ENCODE peak calls at places on chromosomes 4 and X, in six cellular contexts. K is endodermal cell; V is COR-L47; N is kidney; D is SK-MEL-5; Y is activated CD4-positive, alpha-beta T cell treated with anti-CD3 and anti-CD28 coated beads, Interleukin-2, amount 50 U/mL, for 1 hour. E is an unnamed sample.

GRCh38 chrX:72031118-72031517 is 100.6 kb downstream of the RTL5 start:
- DNase-seq in V (no peak), K (no peak), Y (no peak), D (no peak), N (no peak), E (no peak)

GRCh38 chr4:114539985-114540384 is 58.6 kb upstream of the UGT8 start:
- DNase-seq in Y (no peak), K (no peak), D (no peak), V (no peak), N (no peak), E (no peak)

GRCh38 chrX:35682481-35682880 is 115.7 kb upstream of the MAGEB16 start:
- DNase-seq in D (no peak), Y (no peak), N (no peak), V (no peak), K (no peak), E (no peak)

GRCh38 chrX:45485682-45486081 is 285.0 kb upstream of the DIPK2B start:
- DNase-seq in K (no peak), Y (no peak), D (no peak), V (no peak), N (no peak), E (no peak)

GRCh38 chr4:123659759-123660158 is 263.2 kb downstream of the SPRY1 start:
- DNase-seq in V (peak), N (no peak), K (no peak), Y (no peak), D (peak), E (no peak)

GRCh38 chr4:5676763-5677162 is 31.6 kb downstream of the EVC2 start:
- DNase-seq in K (no peak), N (no peak), D (no peak), Y (no peak), V (no peak), E (no peak)

GRCh38 chr4:128371004-128371777 is 83.6 kb upstream of the PGRMC2 start:
- DNase-seq in Y (no peak), D (no peak), N (no peak), V (no peak), K (no peak), E (no peak)

GRCh38 chrX:46577116-46578005 is 3.8 kb downstream of the CHST7 start:
- DNase-seq in N (no peak), V (no peak), K (no peak), D (no peak), Y (no peak), E (no peak)

GRCh38 chrX:97628807-97629596 is 745.3 kb downstream of the RPA4 start:
- DNase-seq in K (no peak), Y (no peak), N (no peak), D (no peak), V (no peak), E (no peak)

GRCh38 chr4:47207555-47207954 is 176.2 kb downstream of the GABRB1 start:
- DNase-seq in V (no peak), N (no peak), K (no peak), D (no peak), Y (no peak), E (no peak)

GRCh38 chrX:41664307-41665299 is 24.2 kb upstream of the GPR34 start:
- DNase-seq in K (no peak), D (peak), N (no peak), V (no peak), Y (no peak), E (no peak)